ENCODE peak calls at places on chromosomes 5 and 9, in four cellular contexts. M is CD4-positive, alpha-beta T cell; Y is cardiac fibroblast; K is esophagus muscularis mucosa. P is an unnamed sample.

GRCh38 chr5:121380066-121380465 is 471.6 kb upstream of the FTMT start:
- DNase-seq in Y (no peak), M (no peak), K (no peak), P (no peak)

GRCh38 chr5:55427157-55427556 is 107.6 kb downstream of the PLPP1 start:
- DNase-seq in M (no peak), Y (peak), K (no peak), P (no peak)

GRCh38 chr5:120053841-120054240 is 410.3 kb upstream of the PRR16 start:
- DNase-seq in M (no peak), Y (peak), K (no peak), P (no peak)

GRCh38 chr5:133995341-133995740 is 9.4 kb downstream of the VDAC1 start:
- DNase-seq in Y (no peak), M (no peak), K (no peak), P (no peak)

GRCh38 chr5:531749-532315 is 7.6 kb upstream of the SLC9A3 start:
- DNase-seq in Y (no peak), K (no peak), M (no peak), P (no peak)

GRCh38 chr9:123611228-123611627 is 255.2 kb downstream of the CRB2 start:
- DNase-seq in M (no peak), K (peak), Y (peak), P (no peak)

GRCh38 chr9:94891183-94891582 is 164.7 kb downstream of the AOPEP start:
- DNase-seq in K (no peak), Y (no peak), M (no peak), P (no peak)

GRCh38 chr5:78544531-78545200 is 103.9 kb downstream of the LHFPL2 start:
- DNase-seq in Y (peak), K (no peak), M (no peak), P (no peak)

GRCh38 chr9:101625871-101626270 is 31.1 kb upstream of the PPP3R2 start:
- DNase-seq in Y (no peak), K (no peak), M (no peak), P (no peak)

GRCh38 chr5:6448141-6448491 is 543 bp upstream of the UBE2QL1 start:
- DNase-seq in M (no peak), Y (no peak), K (no peak), P (no peak)

GRCh38 chr9:99366601-99367000 is 144.5 kb downstream of the SEC61B start:
- DNase-seq in K (no peak), M (no peak), Y (no peak), P (no peak)

GRCh38 chr5:39586185-39586584 is 161.4 kb upstream of the DAB2 start:
- DNase-seq in Y (no peak), K (no peak), M (no peak), P (no peak)

GRCh38 chr9:107486674-107487520 is 2.7 kb downstream of the KLF4 start:
- DNase-seq in M (no peak), Y (no peak), K (no peak), P (peak)

GRCh38 chr9:29730096-29730621 is 2156.9 kb upstream of the C9orf72 start:
- DNase-seq in Y (no peak), K (no peak), M (no peak), P (no peak)

GRCh38 chr9:95822583-95823431 is 52.7 kb upstream of the ERCC6L2 start:
- DNase-seq in K (no peak), M (no peak), Y (peak), P (no peak)

GRCh38 chr9:15192856-15193255 is 114.2 kb downstream of the TTC39B start:
- DNase-seq in M (no peak), K (no peak), Y (no peak), P (no peak)

GRCh38 chr9:113596616-113597320 is 133.2 kb downstream of the RGS3 start:
- DNase-seq in Y (no peak), M (no peak), K (no peak), P (no peak)

GRCh38 chr5:42953061-42953460 is 87.1 kb downstream of the ANXA2R start:
- DNase-seq in M (no peak), Y (peak), K (no peak), P (no peak)

GRCh38 chr9:135736265-135736978 is 34.4 kb downstream of the KCNT1 start:
- DNase-seq in Y (no peak), M (no peak), K (no peak), P (no peak)

GRCh38 chr9:93701494-93702218 is 125.3 kb downstream of the PHF2 start:
- DNase-seq in K (peak), Y (no peak), M (no peak), P (no peak)

GRCh38 chr9:77802512-77803293 is 154.6 kb upstream of the GNA14 start:
- DNase-seq in Y (no peak), M (no peak), K (no peak), P (no peak)

GRCh38 chr9:35685506-35685905 is 4.2 kb downstream of the TPM2 start:
- DNase-seq in Y (no peak), K (no peak), M (no peak), P (no peak)

GRCh38 chr9:36163840-36164175 is 5.4 kb upstream of the CCIN start:
- DNase-seq in K (no peak), Y (no peak), M (no peak), P (no peak)

GRCh38 chr5:1021136-1021968 is 12.8 kb downstream of the NKD2 start:
- DNase-seq in Y (no peak), M (no peak), K (no peak), P (peak)

GRCh38 chr9:13974891-13975290 is 339.1 kb downstream of the NFIB start:
- DNase-seq in Y (no peak), M (no peak), K (no peak), P (no peak)

GRCh38 chr9:130150779-130151381 is 21.3 kb upstream of the NCS1 start:
- DNase-seq in M (no peak), K (no peak), Y (no peak), P (no peak)

GRCh38 chr5:95283761-95284511 is 958 bp downstream of the MCTP1 start:
- DNase-seq in M (no peak), Y (peak), K (no peak), P (no peak)

GRCh38 chr5:97545856-97546570 is 363.0 kb upstream of the RIOK2 start:
- DNase-seq in K (no peak), M (no peak), Y (peak), P (no peak)

GRCh38 chr5:122458278-122458872 is 146.3 kb downstream of the SNCAIP start:
- DNase-seq in Y (peak), K (no peak), M (no peak), P (no peak)
- TF ChIP-seq CTCF in Y (peak), K (no peak), M (no peak), P (peak)

GRCh38 chr5:10775646-10776045 is 14.6 kb upstream of the DAP start:
- DNase-seq in M (no peak), K (no peak), Y (no peak), P (no peak)
- TF ChIP-seq CTCF in M (no peak), K (no peak), Y (no peak), P (no peak)

DNA sequence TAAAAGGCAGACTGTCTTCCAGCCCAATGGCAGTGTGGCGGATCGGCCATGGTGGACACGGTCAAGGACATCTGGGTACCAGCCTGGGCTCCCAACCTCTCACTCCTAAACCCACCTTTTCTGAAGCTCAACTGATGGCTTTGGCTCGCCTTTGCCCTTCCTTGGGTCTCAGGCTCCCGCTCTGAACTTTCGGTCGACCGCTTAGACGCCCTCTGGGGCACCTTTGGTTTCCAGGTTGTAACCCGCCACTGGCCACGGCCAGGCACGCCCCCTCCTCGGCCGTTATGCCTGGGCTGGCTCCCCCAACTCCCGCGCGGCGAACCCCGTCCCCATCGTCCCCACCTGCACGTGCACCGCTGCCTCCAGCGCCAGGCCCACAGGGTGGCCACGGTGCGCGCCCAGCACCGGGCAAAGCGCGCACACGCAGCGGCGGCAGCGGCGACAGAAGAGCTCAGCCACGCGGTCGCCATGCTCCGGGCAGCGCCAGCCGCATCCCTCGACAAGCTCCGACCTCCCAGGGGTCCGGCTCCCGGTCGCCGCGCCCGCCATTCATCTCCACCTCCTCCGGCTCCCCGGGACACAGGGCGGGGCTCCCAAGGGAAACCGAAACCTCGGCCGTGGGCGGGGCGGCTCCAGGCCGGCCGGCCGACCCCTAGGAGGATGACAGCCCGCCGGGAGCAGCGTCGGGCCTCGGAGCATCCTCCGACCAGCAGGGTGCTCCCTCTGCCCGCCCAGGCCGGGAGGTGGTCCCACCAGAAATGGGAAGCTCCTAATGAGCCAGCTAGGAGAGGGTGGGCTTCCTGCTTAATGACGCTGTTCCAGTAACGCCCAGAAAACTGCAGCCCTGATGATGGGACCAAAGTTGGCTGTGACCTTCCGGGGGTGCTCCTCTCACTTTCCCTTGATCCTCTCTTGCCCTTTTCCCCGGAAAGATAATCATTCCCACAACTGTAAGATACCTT is at the start of gene TRIM14:
- DNase-seq in K (no peak), M (peak), Y (peak), P (no peak)
- TF ChIP-seq CTCF in K (no peak), M (no peak), Y (peak), P (no peak)

DNA sequence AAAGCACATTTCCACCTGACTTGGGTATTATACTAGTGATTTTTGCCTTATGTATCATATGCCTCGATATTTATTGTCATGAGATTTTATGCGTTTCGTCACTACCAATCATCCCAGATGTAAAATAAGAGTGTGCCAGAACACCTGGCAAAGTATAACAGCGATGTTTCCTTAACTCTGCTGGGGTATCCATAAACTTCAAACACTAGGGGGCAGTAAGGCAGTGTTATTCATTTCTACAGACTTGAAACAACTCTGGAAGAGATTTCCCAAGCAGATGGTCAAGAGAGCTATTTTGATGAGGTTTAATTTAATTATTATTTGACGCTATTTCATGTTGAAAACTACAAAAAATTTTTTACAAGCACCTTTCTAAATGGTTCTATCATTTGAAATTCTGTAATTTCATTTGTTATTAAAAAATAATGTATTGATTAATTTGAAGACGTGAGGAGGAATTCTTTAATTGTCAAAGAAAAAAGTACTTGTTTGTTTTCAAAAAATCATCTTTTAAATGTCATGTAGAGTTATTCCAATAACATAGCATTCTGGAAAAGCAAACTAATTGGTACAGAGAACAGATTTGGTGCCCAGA is 388.5 kb upstream of the CTNND2 start:
- DNase-seq in M (no peak), K (no peak), Y (no peak), P (no peak)
- TF ChIP-seq CTCF in M (no peak), K (no peak), Y (no peak), P (no peak)

DNA sequence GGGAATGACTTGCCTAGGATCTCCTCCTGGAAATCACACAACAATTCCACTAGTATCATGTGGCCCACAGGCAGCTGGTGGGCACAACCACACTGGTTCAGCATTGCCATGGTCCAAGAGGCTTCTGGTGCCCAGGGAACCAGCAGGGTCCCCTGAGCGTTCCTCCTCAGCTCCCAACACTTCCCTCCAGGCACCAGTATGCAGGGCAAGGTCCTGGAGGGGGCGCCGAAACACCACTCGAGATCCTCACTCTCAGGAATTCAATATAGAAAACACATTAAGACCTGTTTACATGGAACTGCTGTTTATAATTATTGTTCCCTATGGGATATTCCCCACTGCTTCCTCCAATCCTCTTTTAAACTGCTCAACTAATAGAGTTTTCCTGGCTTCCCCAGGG is 91.9 kb upstream of the GABRP start:
- DNase-seq in Y (no peak), M (no peak), K (no peak), P (no peak)
- TF ChIP-seq CTCF in Y (no peak), M (no peak), K (no peak), P (no peak)

DNA sequence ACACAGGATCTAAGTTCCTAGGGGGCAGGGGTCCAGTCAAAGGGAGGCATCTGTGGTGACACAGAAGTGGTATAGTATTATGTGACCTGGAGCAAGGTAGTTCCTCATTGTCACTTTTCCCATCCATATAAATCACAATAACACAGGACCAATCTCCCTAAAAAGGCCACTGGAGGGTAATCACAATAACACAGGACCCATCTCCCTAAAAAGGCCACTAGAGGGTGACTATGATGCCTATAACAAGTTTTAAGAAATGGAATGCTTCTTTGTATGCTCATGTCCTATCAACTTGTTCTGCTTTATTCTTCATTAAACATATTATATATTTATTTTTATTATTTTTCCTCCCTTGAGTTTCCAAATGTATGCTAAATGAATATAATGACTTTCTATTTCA is 254.6 kb downstream of the ASTN2 start:
- DNase-seq in M (no peak), Y (no peak), K (no peak), P (no peak)
- TF ChIP-seq CTCF in M (no peak), Y (peak), K (no peak), P (no peak)

GRCh38 chr5:126801992-126802294 is 25.0 kb downstream of the LMNB1 start:
- DNase-seq in K (no peak), Y (peak), M (no peak), P (no peak)
- TF ChIP-seq CTCF in K (no peak), Y (peak), M (no peak), P (peak)